ENCODE peak calls at places on chromosomes 2 and 18, in ten cellular contexts. B, A, U, M, T, F, C, J, K and O are unnamed samples.
A peak's percentile ranks its signal among the peaks of the same experiment; 100 is the strongest.

GRCh38 chr18:10391506-10391905 is 62.9 kb upstream of the APCDD1 start:
- DNase-seq in B (no peak), A (no peak), U (no peak), M (no peak), T (no peak), F (no peak), C (no peak), J (no peak), K (no peak), O (no peak)

GRCh38 chr2:236054661-236055060 is 113.5 kb downstream of the GBX2 start:
- DNase-seq in B (no peak), A (no peak), U (no peak), M (no peak), T (no peak), F (no peak), C (no peak), J (no peak), K (no peak), O (no peak)

GRCh38 chr2:172307800-172308199 is 119.6 kb upstream of the ITGA6 start:
- DNase-seq in B (no peak), A (no peak), U (no peak), M (no peak), T (no peak), F (peak; percentile 44), C (peak; percentile 45), J (no peak), K (peak; percentile 34), O (no peak)

GRCh38 chr2:112160591-112161250 is 22.5 kb downstream of the FBLN7 start:
- DNase-seq in B (no peak), A (no peak), U (no peak), M (no peak), T (no peak), F (no peak), C (no peak), J (no peak), K (no peak), O (no peak)

GRCh38 chr2:162524849-162525248 is 180.9 kb downstream of the GCA start:
- DNase-seq in B (no peak), A (no peak), U (no peak), M (no peak), T (no peak), F (no peak), C (no peak), J (no peak), K (no peak), O (no peak)

GRCh38 chr2:46007412-46007811 is 289.8 kb upstream of the EPAS1 start:
- DNase-seq in B (no peak), A (no peak), U (no peak), M (no peak), T (no peak), F (no peak), C (no peak), J (no peak), K (no peak), O (no peak)

GRCh38 chr2:157825885-157826284 is 50.2 kb downstream of the ACVR1 start:
- DNase-seq in B (no peak), A (no peak), U (no peak), M (no peak), T (no peak), F (no peak), C (peak; percentile 41), J (no peak), K (no peak), O (no peak)

GRCh38 chr18:29285471-29285870 is 1108.5 kb upstream of the CDH2 start:
- DNase-seq in B (no peak), A (no peak), U (no peak), M (no peak), T (no peak), F (no peak), C (no peak), J (no peak), K (no peak), O (no peak)

GRCh38 chr2:15410884-15411283 is 150.2 kb downstream of the NBAS start:
- DNase-seq in B (no peak), A (no peak), U (no peak), M (no peak), T (no peak), F (no peak), C (no peak), J (no peak), K (no peak), O (no peak)

GRCh38 chr2:202064206-202064880 is 8.7 kb upstream of the KIAA2012 start:
- DNase-seq in B (no peak), A (no peak), U (peak; percentile 96), M (no peak), T (no peak), F (peak; percentile 20), C (no peak), J (no peak), K (no peak), O (no peak)

GRCh38 chr18:13813271-13813849 is 10.6 kb upstream of the MC5R start:
- DNase-seq in B (peak; percentile 57), A (peak; percentile 18), U (peak; percentile 61), M (peak; percentile 34), T (peak; percentile 66), F (peak; percentile 60), C (peak; percentile 77), J (peak; percentile 70), K (peak; percentile 22), O (peak; percentile 26)

GRCh38 chr2:188978291-188979081 is 4.3 kb downstream of the COL3A1 start:
- DNase-seq in B (no peak), A (no peak), U (peak; percentile 70), M (no peak), T (no peak), F (no peak), C (peak; percentile 43), J (no peak), K (no peak), O (no peak)

GRCh38 chr2:46338674-46339073 is 41.5 kb downstream of the EPAS1 start:
- DNase-seq in B (no peak), A (no peak), U (no peak), M (no peak), T (no peak), F (no peak), C (no peak), J (no peak), K (no peak), O (no peak)

GRCh38 chr2:188798159-188798558 is 176.0 kb upstream of the COL3A1 start:
- DNase-seq in B (no peak), A (no peak), U (no peak), M (no peak), T (no peak), F (no peak), C (no peak), J (no peak), K (peak; percentile 51), O (no peak)

GRCh38 chr2:239165206-239165831 is 235.5 kb downstream of the HDAC4 start:
- DNase-seq in B (no peak), A (no peak), U (no peak), M (no peak), T (no peak), F (no peak), C (peak; percentile 12), J (no peak), K (no peak), O (no peak)

GRCh38 chr2:152925540-152926448 is 207.4 kb downstream of the ARL6IP6 start:
- DNase-seq in B (no peak), A (no peak), U (no peak), M (no peak), T (peak; percentile 62), F (peak; percentile 50), C (peak; percentile 51), J (peak; percentile 65), K (peak; percentile 37), O (no peak)

GRCh38 chr2:217142649-217143266 is 282.9 kb upstream of the TNP1 start:
- DNase-seq in B (no peak), A (no peak), U (peak; percentile 38), M (no peak), T (peak; percentile 49), F (peak; percentile 34), C (no peak), J (no peak), K (no peak), O (no peak)

GRCh38 chr18:37946324-37946723 is 380.7 kb upstream of the CELF4 start:
- DNase-seq in B (no peak), A (no peak), U (no peak), M (no peak), T (no peak), F (no peak), C (no peak), J (no peak), K (no peak), O (no peak)

GRCh38 chr2:236748385-236748784 is 178.8 kb downstream of the ACKR3 start:
- DNase-seq in B (no peak), A (no peak), U (no peak), M (no peak), T (no peak), F (no peak), C (peak; percentile 41), J (no peak), K (no peak), O (no peak)

GRCh38 chr2:46296216-46296839 is 879 bp upstream of the EPAS1 start:
- DNase-seq in B (peak; percentile 41), A (peak; percentile 2), U (no peak), M (no peak), T (no peak), F (no peak), C (peak; percentile 69), J (peak; percentile 20), K (no peak), O (peak; percentile 9)

GRCh38 chr2:151361674-151362380 is 4.4 kb downstream of the TNFAIP6 start:
- DNase-seq in B (no peak), A (no peak), U (no peak), M (no peak), T (no peak), F (no peak), C (no peak), J (no peak), K (no peak), O (no peak)

GRCh38 chr18:61335737-61336555 is 2.7 kb downstream of the CDH20 start:
- DNase-seq in B (no peak), A (no peak), U (no peak), M (no peak), T (no peak), F (no peak), C (no peak), J (no peak), K (peak; percentile 50), O (no peak)

GRCh38 chr2:200742426-200742825 is 69.3 kb upstream of the BZW1 start:
- DNase-seq in B (no peak), A (no peak), U (no peak), M (no peak), T (no peak), F (no peak), C (peak; percentile 85), J (no peak), K (no peak), O (no peak)

GRCh38 chr18:62018761-62019041 is 125.9 kb upstream of the RNF152 start:
- DNase-seq in B (no peak), A (no peak), U (no peak), M (no peak), T (no peak), F (no peak), C (no peak), J (no peak), K (no peak), O (no peak)

GRCh38 chr2:85698880-85699254 is 4.7 kb downstream of the GNLY start:
- DNase-seq in B (no peak), A (no peak), U (no peak), M (no peak), T (no peak), F (no peak), C (no peak), J (no peak), K (no peak), O (no peak)

GRCh38 chr2:48305569-48305968 is 224.4 kb upstream of the STON1 start:
- DNase-seq in B (no peak), A (no peak), U (no peak), M (no peak), T (no peak), F (no peak), C (no peak), J (no peak), K (no peak), O (no peak)

GRCh38 chr2:201546576-201546975 is 95.0 kb downstream of the STRADB start:
- DNase-seq in B (no peak), A (no peak), U (peak; percentile 36), M (no peak), T (no peak), F (no peak), C (no peak), J (no peak), K (no peak), O (no peak)

GRCh38 chr18:47075098-47075883 is 39.9 kb upstream of the ELOA2 start:
- DNase-seq in B (no peak), A (no peak), U (peak; percentile 5), M (no peak), T (no peak), F (peak; percentile 55), C (no peak), J (no peak), K (peak; percentile 83), O (no peak)